ENCODE peak calls at places on chromosome X, in nine cellular contexts. T is lower leg skin; M is A673; W is CD8-positive, alpha-beta memory T cell; I is H7; O is aorta; S is left lung; F is adipocyte; P is sigmoid colon. R is an unnamed sample.

GRCh38 chrX:106894978-106895452 is 8.1 kb downstream of the RIPPLY1 start:
- DNase-seq in M (peak), I (no peak), O (no peak), F (peak), S (peak), T (no peak), P (no peak), W (no peak), R (no peak)

GRCh38 chrX:37348237-37349130 is 680 bp upstream of the PRRG1 start:
- DNase-seq in S (no peak), O (no peak), I (no peak), T (no peak), W (no peak), M (no peak), F (peak), P (no peak), R (no peak)

GRCh38 chrX:100687128-100687527 is 43.1 kb downstream of the SRPX2 start:
- DNase-seq in F (no peak), S (no peak), M (no peak), O (no peak), W (no peak), T (no peak), P (no peak), I (no peak), R (no peak)

GRCh38 chrX:23434356-23434884 is 99.8 kb downstream of the PTCHD1 start:
- DNase-seq in T (peak), M (no peak), W (no peak), I (no peak), F (peak), P (peak), S (peak), O (peak), R (no peak)

GRCh38 chrX:155434906-155435743 is 23.3 kb downstream of the F8A3 start:
- DNase-seq in F (peak), P (no peak), I (no peak), S (no peak), O (no peak), M (no peak), W (no peak), T (no peak), R (no peak)

GRCh38 chrX:27354021-27354420 is 109.1 kb downstream of the PPP4R3C start:
- DNase-seq in W (no peak), M (no peak), P (no peak), F (no peak), I (no peak), T (no peak), S (no peak), O (no peak), R (no peak)

GRCh38 chrX:19332983-19333382 is 10.7 kb upstream of the PDHA1 start:
- DNase-seq in F (peak), T (no peak), O (no peak), I (peak), P (no peak), S (no peak), W (no peak), M (peak), R (no peak)

GRCh38 chrX:107894038-107894437 is 68.4 kb downstream of the MID2 start:
- DNase-seq in F (peak), S (no peak), P (no peak), O (no peak), T (no peak), I (peak), W (peak), M (peak), R (peak)

GRCh38 chrX:74536142-74537010 is 78.0 kb downstream of the RLIM start:
- DNase-seq in F (peak), W (peak), O (peak), S (peak), I (peak), M (peak), P (peak), T (peak), R (peak)

GRCh38 chrX:97229318-97229717 is 345.6 kb downstream of the RPA4 start:
- DNase-seq in I (no peak), F (no peak), T (no peak), W (no peak), P (no peak), S (no peak), M (no peak), O (no peak), R (no peak)

GRCh38 chrX:26783512-26784225 is 567.7 kb downstream of the MAGEB5 start:
- DNase-seq in O (no peak), S (no peak), F (peak), T (no peak), I (peak), W (no peak), M (peak), P (no peak), R (no peak)

GRCh38 chrX:55451626-55451989 is 319 bp upstream of the MAGEH1 start:
- DNase-seq in O (no peak), I (no peak), W (no peak), T (peak), P (no peak), S (no peak), M (no peak), F (no peak), R (no peak)

GRCh38 chrX:108209006-108209554 is 117.5 kb downstream of the ATG4A start:
- DNase-seq in T (no peak), S (no peak), W (no peak), F (no peak), M (no peak), I (no peak), P (no peak), O (no peak), R (no peak)

GRCh38 chrX:71532078-71532752 is 689 bp upstream of the OGT start:
- DNase-seq in I (no peak), M (peak), W (peak), F (peak), T (no peak), P (no peak), S (no peak), O (no peak), R (no peak)

GRCh38 chrX:19386679-19387078 is 43.0 kb downstream of the PDHA1 start:
- DNase-seq in S (no peak), I (no peak), M (no peak), O (no peak), W (no peak), F (no peak), P (no peak), T (peak), R (no peak)

GRCh38 chrX:72609313-72609712 is 36.7 kb upstream of the HDAC8 start:
- DNase-seq in O (no peak), P (no peak), S (no peak), M (no peak), T (no peak), I (no peak), F (peak), W (no peak), R (no peak)

GRCh38 chrX:38166478-38167083 is 54.1 kb downstream of the SRPX start:
- DNase-seq in P (no peak), W (no peak), F (peak), I (no peak), M (peak), S (no peak), T (no peak), O (no peak), R (no peak)

GRCh38 chrX:77668391-77669237 is 117.4 kb downstream of the ATRX start:
- DNase-seq in F (peak), O (no peak), M (peak), T (no peak), W (no peak), P (no peak), I (no peak), S (no peak), R (no peak)

DNA sequence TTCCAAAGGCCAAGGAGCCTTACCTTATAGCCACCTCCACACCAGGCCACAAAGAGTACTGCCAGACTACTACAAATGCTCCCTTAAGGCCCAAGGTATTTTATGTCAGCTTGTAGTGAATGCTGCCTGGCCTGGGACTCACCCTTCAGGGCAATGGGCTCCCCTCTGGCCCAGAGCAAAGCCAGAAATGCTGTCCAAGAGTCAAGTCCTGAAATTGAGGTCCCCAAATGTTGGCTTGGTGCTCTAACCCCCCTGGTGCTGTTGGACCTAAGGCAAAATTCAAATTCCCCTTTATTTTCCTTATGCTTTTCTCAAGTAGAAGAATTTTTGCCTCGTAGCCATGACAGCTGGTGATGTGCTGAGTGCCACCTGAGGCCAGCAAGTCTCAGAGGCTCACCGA is 1354.3 kb upstream of the DIAPH2 start:
- DNase-seq in W (no peak), M (no peak), T (no peak), I (no peak), S (no peak), P (no peak), F (no peak), O (no peak), R (no peak)
- H3K4me3 ChIP-seq in W (no peak), M (no peak), T (no peak), I (no peak), S (no peak), P (no peak), F (no peak), O (no peak), R (no peak)

GRCh38 chrX:48919360-48919821 is 567 bp upstream of the PIM2 start:
- DNase-seq in S (no peak), F (no peak), T (no peak), W (no peak), P (no peak), O (no peak), I (peak), M (no peak), R (peak)

GRCh38 chrX:48919947-48920712 is 1.3 kb upstream of the PIM2 start:
- DNase-seq in W (peak), T (no peak), M (no peak), I (no peak), S (no peak), P (no peak), O (no peak), F (no peak), R (peak)

GRCh38 chrX:48917139-48917980 is 1.5 kb downstream of the PIM2 start:
- DNase-seq in T (peak), M (peak), W (peak), O (peak), F (peak), S (peak), I (peak), P (peak), R (peak)

GRCh38 chrX:48918303-48918643 is 551 bp downstream of the PIM2 start:
- DNase-seq in T (no peak), M (no peak), S (no peak), P (no peak), O (no peak), I (peak), F (no peak), W (no peak), R (no peak)

DNA sequence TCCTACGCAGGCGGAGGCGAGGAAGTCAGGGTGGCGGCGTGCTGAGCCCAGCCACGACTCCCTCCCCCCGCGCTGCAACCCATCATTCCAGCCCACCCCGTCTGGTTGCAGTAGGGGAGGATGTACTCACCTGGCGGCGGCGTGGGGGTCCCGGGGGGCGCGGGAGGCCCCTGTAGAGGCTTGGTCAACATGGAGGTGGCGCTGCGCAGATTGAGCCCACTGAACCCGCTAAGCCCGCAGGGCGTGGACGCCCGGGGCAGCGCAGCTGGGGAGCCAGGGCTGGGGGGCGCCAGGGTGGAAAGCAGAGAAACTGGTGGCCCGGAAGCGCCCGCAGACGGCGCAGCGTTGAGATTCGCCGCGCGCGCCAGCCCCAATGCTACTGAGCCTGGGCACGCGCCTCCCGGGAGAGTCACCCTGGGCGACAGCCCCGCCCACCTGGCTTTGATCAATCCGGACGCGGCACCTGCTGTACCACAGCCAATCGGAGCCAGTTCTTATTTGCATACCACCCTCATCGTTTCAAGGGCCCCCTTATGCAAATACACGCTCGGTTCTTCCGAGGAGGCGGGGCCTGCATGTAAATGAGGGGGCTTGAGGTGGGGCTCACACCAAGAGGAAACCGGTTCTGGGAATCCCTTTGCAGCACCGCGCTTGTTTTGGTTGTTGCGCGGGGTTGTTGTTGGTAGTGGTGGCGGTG is at the start of gene PIM2:
- DNase-seq in S (peak), T (peak), O (peak), F (peak), W (peak), I (peak), P (peak), M (peak), R (peak)
- H3K4me3 ChIP-seq in S (peak), T (peak), O (peak), F (peak), W (peak), I (peak), P (peak), M (peak), R (peak)

DNA sequence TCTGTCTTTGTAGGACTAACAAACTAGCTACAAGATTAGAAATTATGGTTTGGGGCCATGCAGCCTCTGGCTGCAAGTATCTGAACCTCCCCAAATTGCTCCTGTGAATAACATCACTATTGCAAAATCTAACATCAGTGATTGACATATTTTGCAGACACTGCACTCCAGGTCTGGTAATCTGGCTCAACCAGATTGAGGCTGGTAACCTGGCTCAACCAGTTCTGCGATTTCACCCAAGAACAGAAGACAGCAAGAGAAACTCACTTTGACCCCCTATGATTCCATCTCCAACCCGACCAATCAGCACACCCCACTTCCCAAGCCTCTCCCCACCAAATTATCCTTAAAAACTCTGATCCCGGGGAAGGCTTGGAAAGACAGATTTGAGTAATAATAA is 20.9 kb downstream of the SPIN3 start:
- DNase-seq in I (no peak), O (no peak), S (no peak), M (no peak), T (no peak), W (no peak), P (no peak), F (no peak), R (no peak)
- H3K4me3 ChIP-seq in I (no peak), O (no peak), S (no peak), M (no peak), T (no peak), W (no peak), P (no peak), F (no peak), R (no peak)

GRCh38 chrX:10833299-10834169 is 213.1 kb upstream of the MID1 start:
- DNase-seq in W (no peak), S (peak), T (peak), F (peak), O (peak), M (no peak), I (peak), P (peak), R (no peak)
- H3K4me3 ChIP-seq in W (no peak), S (peak), T (no peak), F (peak), O (peak), M (no peak), I (no peak), P (peak), R (peak)

GRCh38 chrX:3699841-3700381 is 13.5 kb downstream of the PRKX start:
- DNase-seq in M (no peak), W (peak), O (no peak), S (no peak), T (no peak), I (no peak), F (peak), P (peak), R (no peak)

GRCh38 chrX:3697701-3698279 is 15.7 kb downstream of the PRKX start:
- DNase-seq in M (peak), S (no peak), P (peak), F (peak), I (peak), T (no peak), O (peak), W (no peak), R (no peak)

DNA sequence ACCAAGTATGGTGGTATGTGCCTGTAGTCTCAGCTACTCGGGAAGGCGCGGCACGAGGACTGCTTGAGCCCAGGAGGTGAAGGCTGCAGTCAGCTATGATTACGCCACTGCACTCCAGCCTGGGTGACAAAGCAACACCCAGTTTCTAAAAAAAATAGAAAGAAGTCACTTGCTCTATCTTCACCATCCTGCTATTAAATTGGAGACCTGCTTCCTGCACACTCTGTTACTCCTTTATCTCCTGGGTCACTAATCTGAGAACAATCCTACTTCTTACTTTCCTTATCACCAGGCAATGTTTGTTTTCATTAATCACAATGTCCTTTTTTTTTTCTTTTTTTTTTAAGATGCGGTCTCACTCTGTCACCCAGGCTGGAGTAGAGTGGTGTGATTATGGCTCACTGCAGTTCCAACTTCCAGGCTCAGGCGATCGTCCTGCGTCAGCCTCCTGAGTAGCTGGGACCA is 16.2 kb downstream of the PRKX start:
- DNase-seq in O (no peak), T (no peak), F (no peak), W (no peak), S (no peak), I (no peak), P (no peak), M (no peak), R (no peak)
- H3K4me3 ChIP-seq in O (no peak), T (no peak), F (no peak), W (no peak), S (no peak), I (no peak), P (no peak), M (no peak), R (no peak)

DNA sequence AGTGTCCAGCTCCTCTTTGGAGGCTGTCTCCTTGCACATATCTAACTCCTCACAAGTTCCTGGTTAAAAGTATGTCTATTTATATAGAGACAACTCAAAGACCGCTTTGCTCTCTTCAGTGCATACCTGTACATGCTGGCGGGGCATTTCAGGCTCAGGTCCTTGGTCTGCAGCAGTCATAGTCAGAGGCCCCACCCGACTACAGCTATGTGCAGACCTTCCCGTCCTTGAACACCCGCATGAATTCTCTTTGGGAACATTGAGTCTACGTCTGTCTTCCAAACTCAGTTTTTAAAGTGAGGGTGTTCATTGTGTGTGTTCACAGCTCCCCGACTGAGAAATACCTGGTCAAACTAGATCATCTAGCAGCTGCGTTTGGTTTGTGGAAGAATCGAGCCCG is 4.2 kb downstream of the BCOR start:
- DNase-seq in F (no peak), W (no peak), M (no peak), T (no peak), P (no peak), I (no peak), S (no peak), O (peak), R (peak)
- H3K4me3 ChIP-seq in F (peak), W (peak), M (peak), T (no peak), P (peak), I (peak), S (no peak), O (no peak), R (peak)

GRCh38 chrX:46754450-46755075 is 4.4 kb downstream of the SLC9A7 start:
- DNase-seq in M (no peak), S (no peak), P (no peak), I (no peak), T (no peak), O (no peak), W (no peak), F (no peak), R (no peak)
- H3K4me3 ChIP-seq in M (no peak), S (no peak), P (no peak), I (no peak), T (no peak), O (no peak), W (no peak), F (no peak), R (no peak)

GRCh38 chrX:119760026-119760902 is 1.9 kb downstream of the SOWAHD start:
- DNase-seq in M (no peak), W (no peak), P (no peak), F (no peak), I (no peak), O (no peak), T (no peak), S (no peak), R (peak)
- H3K4me3 ChIP-seq in M (no peak), W (no peak), P (no peak), F (no peak), I (no peak), O (no peak), T (no peak), S (no peak), R (no peak)

R was measured in osteoblast.